ENCODE peak calls at places on chromosomes 7 and 10, in ten cellular contexts. J, K, L, M, D, H, Y, V, P and S are unnamed samples.
A peak's percentile ranks its signal among the peaks of the same experiment; 100 is the strongest.

GRCh38 chr10:72883861-72884260 is 9.7 kb upstream of the OIT3 start:
- DNase-seq in J (no peak), K (no peak), L (no peak), M (no peak), D (no peak), H (no peak), Y (no peak), V (no peak), P (no peak), S (no peak)

GRCh38 chr10:79254333-79255006 is 92.8 kb upstream of the PPIF start:
- DNase-seq in J (no peak), K (no peak), L (no peak), M (no peak), D (no peak), H (no peak), Y (no peak), V (no peak), P (no peak), S (no peak)

GRCh38 chr10:132452216-132452650 is 55.2 kb downstream of the PWWP2B start:
- DNase-seq in J (no peak), K (no peak), L (peak; percentile 77), M (no peak), D (no peak), H (peak; percentile 70), Y (peak; percentile 78), V (no peak), P (peak; percentile 79), S (no peak)

GRCh38 chr7:33849961-33850559 is 55.3 kb upstream of the BMPER start:
- DNase-seq in J (no peak), K (no peak), L (no peak), M (no peak), D (no peak), H (no peak), Y (no peak), V (no peak), P (no peak), S (no peak)

GRCh38 chr7:140165422-140165821 is 11.4 kb downstream of the KDM7A start:
- DNase-seq in J (no peak), K (no peak), L (no peak), M (no peak), D (peak; percentile 18), H (no peak), Y (no peak), V (no peak), P (no peak), S (no peak)

GRCh38 chr10:72220637-72221036 is 4.6 kb upstream of the ASCC1 start:
- DNase-seq in J (no peak), K (no peak), L (no peak), M (no peak), D (no peak), H (no peak), Y (no peak), V (no peak), P (no peak), S (no peak)

GRCh38 chr10:79070091-79070610 is 1.4 kb downstream of the ZMIZ1 start:
- DNase-seq in J (no peak), K (no peak), L (peak; percentile 85), M (no peak), D (peak; percentile 37), H (peak; percentile 39), Y (peak; percentile 90), V (no peak), P (peak; percentile 90), S (no peak)

GRCh38 chr7:44060091-44060947 is 5.0 kb downstream of the PGAM2 start:
- DNase-seq in J (no peak), K (no peak), L (peak; percentile 65), M (no peak), D (no peak), H (no peak), Y (peak; percentile 28), V (no peak), P (peak; percentile 52), S (peak; percentile 66)

GRCh38 chr10:14758994-14759664 is 15.6 kb downstream of the FAM107B start:
- DNase-seq in J (no peak), K (no peak), L (no peak), M (no peak), D (peak; percentile 16), H (no peak), Y (no peak), V (no peak), P (no peak), S (no peak)

GRCh38 chr10:112217413-112218390 is 34.1 kb upstream of the GPAM start:
- DNase-seq in J (no peak), K (no peak), L (no peak), M (no peak), D (no peak), H (no peak), Y (no peak), V (no peak), P (no peak), S (no peak)

GRCh38 chr10:72310241-72310633 is 36.5 kb downstream of the DDIT4 start:
- DNase-seq in J (no peak), K (no peak), L (no peak), M (peak; percentile 11), D (peak; percentile 87), H (no peak), Y (peak; percentile 76), V (no peak), P (peak; percentile 60), S (no peak)

GRCh38 chr10:77906863-77907861 is 19.4 kb downstream of the DLG5 start:
- DNase-seq in J (no peak), K (no peak), L (no peak), M (no peak), D (no peak), H (no peak), Y (no peak), V (no peak), P (no peak), S (no peak)

GRCh38 chr7:120170849-120171248 is 102.1 kb upstream of the KCND2 start:
- DNase-seq in J (no peak), K (no peak), L (no peak), M (no peak), D (peak; percentile 55), H (peak; percentile 4), Y (no peak), V (no peak), P (no peak), S (no peak)

GRCh38 chr7:151579642-151580041 is 59.9 kb upstream of the RHEB start:
- DNase-seq in J (no peak), K (no peak), L (no peak), M (no peak), D (peak; percentile 33), H (no peak), Y (no peak), V (no peak), P (no peak), S (no peak)

GRCh38 chr7:115359119-115359518 is 437.2 kb downstream of the MDFIC start:
- DNase-seq in J (no peak), K (no peak), L (no peak), M (no peak), D (no peak), H (no peak), Y (no peak), V (no peak), P (no peak), S (no peak)

GRCh38 chr10:17144757-17145156 is 15.1 kb upstream of the CUBN start:
- DNase-seq in J (no peak), K (no peak), L (no peak), M (no peak), D (no peak), H (no peak), Y (no peak), V (no peak), P (no peak), S (no peak)